ENCODE peak calls at places on chromosomes 1 and 21, in nine cellular contexts. One of them, this sample, is unnamed.

GRCh38 chr1:232984577-232985425 is 34.4 kb downstream of the NTPCR start:
- DNase-seq in WTC11: no peak
- DNase-seq in amygdala: peak; percentile 39
- DNase-seq in GM06990: no peak
- DNase-seq in stimulated activated CD8-positive, alpha-beta memory T cell treated with anti-CD3 and anti-CD28 coated beads, Interleukin-2, amount 100 ng/mL, for 48 hours: no peak
- DNase-seq in posterior cingulate gyrus: peak; percentile 53
- DNase-seq in NCI-H2171 treated with DMSO at 0.1 percent for 48 hours: no peak
- DNase-seq in A549: no peak
- DNase-seq in neural crest cell: peak; percentile 36
- DNase-seq in this sample: no peak

GRCh38 chr1:160748877-160749269 is 9.8 kb downstream of the SLAMF7 start:
- DNase-seq in WTC11: no peak
- DNase-seq in amygdala: no peak
- DNase-seq in GM06990: no peak
- DNase-seq in stimulated activated CD8-positive, alpha-beta memory T cell treated with anti-CD3 and anti-CD28 coated beads, Interleukin-2, amount 100 ng/mL, for 48 hours: no peak
- DNase-seq in posterior cingulate gyrus: no peak
- DNase-seq in NCI-H2171 treated with DMSO at 0.1 percent for 48 hours: no peak
- DNase-seq in A549: peak; percentile 6
- DNase-seq in neural crest cell: no peak
- DNase-seq in this sample: no peak

GRCh38 chr1:44024031-44024902 is 7.0 kb downstream of the SLC6A9 start:
- DNase-seq in WTC11: no peak
- DNase-seq in amygdala: no peak
- DNase-seq in GM06990: no peak
- DNase-seq in stimulated activated CD8-positive, alpha-beta memory T cell treated with anti-CD3 and anti-CD28 coated beads, Interleukin-2, amount 100 ng/mL, for 48 hours: no peak
- DNase-seq in posterior cingulate gyrus: no peak
- DNase-seq in NCI-H2171 treated with DMSO at 0.1 percent for 48 hours: no peak
- DNase-seq in A549: no peak
- DNase-seq in neural crest cell: no peak
- DNase-seq in this sample: no peak

GRCh38 chr1:175207971-175208370 is 15.4 kb upstream of the KIAA0040 start:
- DNase-seq in WTC11: no peak
- DNase-seq in amygdala: no peak
- DNase-seq in GM06990: no peak
- DNase-seq in stimulated activated CD8-positive, alpha-beta memory T cell treated with anti-CD3 and anti-CD28 coated beads, Interleukin-2, amount 100 ng/mL, for 48 hours: no peak
- DNase-seq in posterior cingulate gyrus: no peak
- DNase-seq in NCI-H2171 treated with DMSO at 0.1 percent for 48 hours: peak; percentile 36
- DNase-seq in A549: no peak
- DNase-seq in neural crest cell: no peak
- DNase-seq in this sample: no peak

GRCh38 chr21:43718872-43719747 is at the start of gene PDXK:
- DNase-seq in WTC11: peak; percentile 82
- DNase-seq in amygdala: peak; percentile 88
- DNase-seq in GM06990: peak; percentile 93
- DNase-seq in stimulated activated CD8-positive, alpha-beta memory T cell treated with anti-CD3 and anti-CD28 coated beads, Interleukin-2, amount 100 ng/mL, for 48 hours: peak; percentile 74
- DNase-seq in posterior cingulate gyrus: peak; percentile 91
- DNase-seq in NCI-H2171 treated with DMSO at 0.1 percent for 48 hours: peak; percentile 72
- DNase-seq in A549: peak; percentile 38
- DNase-seq in neural crest cell: peak; percentile 73
- DNase-seq in this sample: peak; percentile 80

GRCh38 chr1:193538690-193539089 is 352.3 kb upstream of the B3GALT2 start:
- DNase-seq in WTC11: no peak
- DNase-seq in amygdala: no peak
- DNase-seq in GM06990: no peak
- DNase-seq in stimulated activated CD8-positive, alpha-beta memory T cell treated with anti-CD3 and anti-CD28 coated beads, Interleukin-2, amount 100 ng/mL, for 48 hours: peak; percentile 1
- DNase-seq in posterior cingulate gyrus: no peak
- DNase-seq in NCI-H2171 treated with DMSO at 0.1 percent for 48 hours: no peak
- DNase-seq in A549: no peak
- DNase-seq in neural crest cell: no peak
- DNase-seq in this sample: no peak

GRCh38 chr1:55143686-55144085 is 71.5 kb downstream of the USP24 start:
- DNase-seq in WTC11: peak; percentile 47
- DNase-seq in amygdala: no peak
- DNase-seq in GM06990: no peak
- DNase-seq in stimulated activated CD8-positive, alpha-beta memory T cell treated with anti-CD3 and anti-CD28 coated beads, Interleukin-2, amount 100 ng/mL, for 48 hours: no peak
- DNase-seq in posterior cingulate gyrus: no peak
- DNase-seq in NCI-H2171 treated with DMSO at 0.1 percent for 48 hours: peak; percentile 40
- DNase-seq in A549: no peak
- DNase-seq in neural crest cell: no peak
- DNase-seq in this sample: no peak

GRCh38 chr1:222828939-222829338 is 14.1 kb downstream of the DISP1 start:
- DNase-seq in WTC11: no peak
- DNase-seq in amygdala: no peak
- DNase-seq in GM06990: no peak
- DNase-seq in stimulated activated CD8-positive, alpha-beta memory T cell treated with anti-CD3 and anti-CD28 coated beads, Interleukin-2, amount 100 ng/mL, for 48 hours: no peak
- DNase-seq in posterior cingulate gyrus: no peak
- DNase-seq in NCI-H2171 treated with DMSO at 0.1 percent for 48 hours: no peak
- DNase-seq in A549: no peak
- DNase-seq in neural crest cell: no peak
- DNase-seq in this sample: no peak

GRCh38 chr21:40204956-40205355 is 337.7 kb downstream of the PCP4 start:
- DNase-seq in WTC11: no peak
- DNase-seq in amygdala: no peak
- DNase-seq in GM06990: no peak
- DNase-seq in stimulated activated CD8-positive, alpha-beta memory T cell treated with anti-CD3 and anti-CD28 coated beads, Interleukin-2, amount 100 ng/mL, for 48 hours: no peak
- DNase-seq in posterior cingulate gyrus: no peak
- DNase-seq in NCI-H2171 treated with DMSO at 0.1 percent for 48 hours: peak; percentile 97
- DNase-seq in A549: no peak
- DNase-seq in neural crest cell: no peak
- DNase-seq in this sample: no peak

GRCh38 chr1:11413907-11414495 is 65.0 kb upstream of the DISP3 start:
- DNase-seq in WTC11: peak; percentile 28
- DNase-seq in amygdala: no peak
- DNase-seq in GM06990: no peak
- DNase-seq in stimulated activated CD8-positive, alpha-beta memory T cell treated with anti-CD3 and anti-CD28 coated beads, Interleukin-2, amount 100 ng/mL, for 48 hours: no peak
- DNase-seq in posterior cingulate gyrus: no peak
- DNase-seq in NCI-H2171 treated with DMSO at 0.1 percent for 48 hours: peak; percentile 90
- DNase-seq in A549: no peak
- DNase-seq in neural crest cell: peak; percentile 35
- DNase-seq in this sample: no peak

GRCh38 chr1:165988275-165988674 is 160.9 kb downstream of the UCK2 start:
- DNase-seq in WTC11: no peak
- DNase-seq in amygdala: no peak
- DNase-seq in GM06990: no peak
- DNase-seq in stimulated activated CD8-positive, alpha-beta memory T cell treated with anti-CD3 and anti-CD28 coated beads, Interleukin-2, amount 100 ng/mL, for 48 hours: no peak
- DNase-seq in posterior cingulate gyrus: no peak
- DNase-seq in NCI-H2171 treated with DMSO at 0.1 percent for 48 hours: no peak
- DNase-seq in A549: no peak
- DNase-seq in neural crest cell: no peak
- DNase-seq in this sample: no peak

GRCh38 chr1:55822896-55823295 is 607.7 kb upstream of the USP24 start:
- DNase-seq in WTC11: no peak
- DNase-seq in amygdala: no peak
- DNase-seq in GM06990: no peak
- DNase-seq in stimulated activated CD8-positive, alpha-beta memory T cell treated with anti-CD3 and anti-CD28 coated beads, Interleukin-2, amount 100 ng/mL, for 48 hours: no peak
- DNase-seq in posterior cingulate gyrus: no peak
- DNase-seq in NCI-H2171 treated with DMSO at 0.1 percent for 48 hours: no peak
- DNase-seq in A549: no peak
- DNase-seq in neural crest cell: no peak
- DNase-seq in this sample: no peak

GRCh38 chr1:111620412-111620971 is 903 bp downstream of the RAP1A start:
- DNase-seq in WTC11: no peak
- DNase-seq in amygdala: no peak
- DNase-seq in GM06990: no peak
- DNase-seq in stimulated activated CD8-positive, alpha-beta memory T cell treated with anti-CD3 and anti-CD28 coated beads, Interleukin-2, amount 100 ng/mL, for 48 hours: no peak
- DNase-seq in posterior cingulate gyrus: no peak
- DNase-seq in NCI-H2171 treated with DMSO at 0.1 percent for 48 hours: peak; percentile 6
- DNase-seq in A549: no peak
- DNase-seq in neural crest cell: no peak
- DNase-seq in this sample: no peak